ENCODE peak calls at places on chromosomes 2 and 18, in six cellular contexts. D is LNCaP clone FGC, U is psoas muscle, R is WTC11, Y is neural crest cell, C is Peyer's patch. I is an unnamed sample.

GRCh38 chr2:27727257-27727656 is 44.3 kb upstream of the MRPL33 start:
- DNase-seq in D (no peak), U (no peak), R (no peak), Y (no peak), C (peak; percentile 80), I (no peak)

GRCh38 chr2:55779459-55780421 is 86.1 kb upstream of the PNPT1 start:
- DNase-seq in D (no peak), U (no peak), R (no peak), Y (no peak), C (no peak), I (peak; percentile 81)

GRCh38 chr2:179186126-179186525 is 78.5 kb downstream of the SESTD1 start:
- DNase-seq in D (no peak), U (no peak), R (no peak), Y (no peak), C (no peak), I (no peak)

GRCh38 chr18:38565513-38565912 is 999.9 kb upstream of the CELF4 start:
- DNase-seq in D (no peak), U (no peak), R (no peak), Y (no peak), C (no peak), I (no peak)

GRCh38 chr2:232336956-232337700 is 41.4 kb upstream of the ALPP start:
- DNase-seq in D (no peak), U (peak; percentile 39), R (peak; percentile 6), Y (no peak), C (peak; percentile 29), I (peak; percentile 2)

GRCh38 chr2:104848526-104848925 is 5.4 kb upstream of the POU3F3 start:
- DNase-seq in D (no peak), U (no peak), R (no peak), Y (no peak), C (no peak), I (no peak)

GRCh38 chr2:58448065-58448507 is 207.0 kb upstream of the FANCL start:
- DNase-seq in D (peak; percentile 7), U (no peak), R (peak; percentile 83), Y (peak; percentile 67), C (peak; percentile 70), I (peak; percentile 77)

GRCh38 chr2:46683541-46683940 is 204.2 kb downstream of the TMEM247 start:
- DNase-seq in D (no peak), U (no peak), R (no peak), Y (no peak), C (no peak), I (no peak)

GRCh38 chr18:42574871-42575270 is 540.6 kb downstream of the RIT2 start:
- DNase-seq in D (no peak), U (no peak), R (no peak), Y (no peak), C (no peak), I (no peak)

GRCh38 chr2:17107875-17108274 is 410.4 kb downstream of the RAD51AP2 start:
- DNase-seq in D (no peak), U (no peak), R (no peak), Y (no peak), C (no peak), I (no peak)

GRCh38 chr2:12155308-12156061 is 409.1 kb downstream of the LPIN1 start:
- DNase-seq in D (no peak), U (peak; percentile 68), R (no peak), Y (no peak), C (no peak), I (no peak)

GRCh38 chr18:28204154-28204553 is 27.2 kb upstream of the CDH2 start:
- DNase-seq in D (no peak), U (no peak), R (no peak), Y (no peak), C (no peak), I (no peak)

GRCh38 chr2:104472076-104472475 is 381.8 kb upstream of the POU3F3 start:
- DNase-seq in D (no peak), U (no peak), R (no peak), Y (no peak), C (no peak), I (no peak)

GRCh38 chr2:39991298-39991697 is 212.2 kb upstream of the THUMPD2 start:
- DNase-seq in D (no peak), U (no peak), R (no peak), Y (no peak), C (no peak), I (no peak)

GRCh38 chr2:168525020-168525419 is 68.9 kb downstream of the CERS6 start:
- DNase-seq in D (no peak), U (no peak), R (no peak), Y (no peak), C (no peak), I (peak; percentile 45)

GRCh38 chr2:237791977-237792727 is 6.4 kb upstream of the RBM44 start:
- DNase-seq in D (no peak), U (no peak), R (peak; percentile 38), Y (no peak), C (no peak), I (peak; percentile 24)

GRCh38 chr2:197885587-197885986 is 81.2 kb downstream of the PLCL1 start:
- DNase-seq in D (no peak), U (no peak), R (no peak), Y (no peak), C (no peak), I (no peak)

GRCh38 chr2:107001964-107002696 is 116.2 kb upstream of the ST6GAL2 start:
- DNase-seq in D (no peak), U (no peak), R (no peak), Y (no peak), C (no peak), I (no peak)

GRCh38 chr2:39411186-39411944 is 25.7 kb downstream of the MAP4K3 start:
- DNase-seq in D (no peak), U (no peak), R (no peak), Y (no peak), C (no peak), I (no peak)

GRCh38 chr18:9708882-9709877 is 1.1 kb downstream of the RAB31 start:
- DNase-seq in D (no peak), U (no peak), R (peak; percentile 32), Y (no peak), C (peak; percentile 55), I (no peak)

GRCh38 chr2:121184248-121184862 is 100.6 kb downstream of the TFCP2L1 start:
- DNase-seq in D (no peak), U (no peak), R (no peak), Y (no peak), C (no peak), I (peak; percentile 63)

GRCh38 chr2:126527836-126528490 is 128.0 kb upstream of the GYPC start:
- DNase-seq in D (peak; percentile 13), U (peak; percentile 70), R (peak; percentile 68), Y (peak; percentile 41), C (peak; percentile 81), I (peak; percentile 68)

GRCh38 chr2:227376911-227377396 is 2.2 kb downstream of the TM4SF20 start:
- DNase-seq in D (no peak), U (no peak), R (no peak), Y (no peak), C (peak; percentile 79), I (no peak)

GRCh38 chr2:238915596-238915995 is 67.7 kb downstream of the TWIST2 start:
- DNase-seq in D (no peak), U (no peak), R (peak; percentile 4), Y (no peak), C (peak; percentile 31), I (no peak)

DNA sequence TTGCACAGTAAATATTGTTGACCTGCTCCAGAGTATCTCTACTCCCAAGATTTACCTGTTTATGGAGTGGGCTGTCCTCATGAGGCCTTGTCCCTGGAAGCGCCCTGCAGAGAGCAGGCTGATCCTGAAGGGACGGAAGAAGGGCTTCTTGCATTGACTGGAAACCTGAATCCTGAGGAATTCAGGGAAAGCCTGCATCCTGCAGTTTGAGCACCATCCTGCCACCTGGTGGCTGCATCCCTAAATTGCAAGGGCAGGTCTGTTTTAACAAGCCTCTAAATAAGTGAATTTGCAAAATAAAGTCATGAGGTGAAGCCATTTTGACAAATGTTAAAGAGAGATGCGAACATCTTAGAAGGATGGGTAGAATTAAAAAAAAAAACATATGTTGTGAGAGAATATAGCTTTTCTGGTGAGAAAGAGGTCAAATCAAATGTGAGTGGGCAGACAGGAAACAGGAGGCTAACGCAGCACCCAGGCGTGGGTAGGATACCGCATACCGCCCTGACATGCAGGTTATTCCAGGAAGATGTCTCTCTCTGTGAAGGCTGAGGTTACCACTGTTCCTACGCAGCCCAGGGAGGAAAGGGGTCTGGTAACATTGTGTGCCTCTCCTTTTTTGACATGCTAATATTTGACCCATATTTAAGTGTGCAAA is 754.9 kb downstream of the RNF144A start:
- DNase-seq in D (peak; percentile 32), U (no peak), R (peak; percentile 93), Y (peak; percentile 68), C (peak; percentile 83), I (peak; percentile 64)
- TF ChIP-seq CTCF in D (peak; percentile 80), U (peak; percentile 41), R (peak; percentile 86), Y (peak; percentile 79), C (peak; percentile 80), I (peak; percentile 66)

GRCh38 chr2:71991397-71991796 is 156.3 kb downstream of the CYP26B1 start:
- DNase-seq in D (no peak), U (no peak), R (no peak), Y (no peak), C (no peak), I (no peak)

GRCh38 chr2:71990826-71991225 is 156.8 kb downstream of the CYP26B1 start:
- DNase-seq in D (no peak), U (no peak), R (no peak), Y (no peak), C (no peak), I (no peak)

GRCh38 chr2:71992036-71992435 is 155.6 kb downstream of the CYP26B1 start:
- DNase-seq in D (no peak), U (no peak), R (no peak), Y (no peak), C (no peak), I (no peak)

GRCh38 chr2:71997843-71998242 is 149.8 kb downstream of the CYP26B1 start:
- DNase-seq in D (no peak), U (no peak), R (no peak), Y (no peak), C (no peak), I (no peak)

GRCh38 chr2:71995067-71995665 is 152.5 kb downstream of the CYP26B1 start:
- DNase-seq in D (no peak), U (no peak), R (no peak), Y (no peak), C (no peak), I (no peak)
- TF ChIP-seq CTCF in D (peak; percentile 30), U (peak; percentile 48), R (no peak), Y (peak; percentile 49), C (peak; percentile 50), I (peak; percentile 53)

GRCh38 chr2:54671875-54672586 is 51.4 kb upstream of the EML6 start:
- DNase-seq in D (no peak), U (no peak), R (no peak), Y (no peak), C (no peak), I (no peak)
- TF ChIP-seq CTCF in D (no peak), U (no peak), R (no peak), Y (peak; percentile 15), C (no peak), I (no peak)

GRCh38 chr18:75247041-75247551 is 36.5 kb downstream of the TSHZ1 start:
- DNase-seq in D (no peak), U (no peak), R (no peak), Y (no peak), C (no peak), I (no peak)

GRCh38 chr18:75244914-75245313 is 34.3 kb downstream of the TSHZ1 start:
- DNase-seq in D (no peak), U (no peak), R (no peak), Y (no peak), C (no peak), I (no peak)

GRCh38 chr18:75241705-75242104 is 31.1 kb downstream of the TSHZ1 start:
- DNase-seq in D (no peak), U (no peak), R (no peak), Y (no peak), C (no peak), I (no peak)

GRCh38 chr18:75247601-75248421 is 37.2 kb downstream of the TSHZ1 start:
- DNase-seq in D (no peak), U (no peak), R (no peak), Y (no peak), C (no peak), I (no peak)

GRCh38 chr18:75244336-75244735 is 33.7 kb downstream of the TSHZ1 start:
- DNase-seq in D (no peak), U (no peak), R (peak; percentile 64), Y (no peak), C (no peak), I (no peak)
- TF ChIP-seq CTCF in D (peak; percentile 20), U (peak; percentile 25), R (no peak), Y (no peak), C (peak; percentile 37), I (no peak)